ENCODE peak calls at places on chromosomes 2 and 18, in five cellular contexts. O is fibroblast of lung, A is endodermal cell, Y is natural killer cell, J is dorsolateral prefrontal cortex. M is an unnamed sample.
A peak's percentile ranks its signal among the peaks of the same experiment; 100 is the strongest.

GRCh38 chr2:128834203-128834602 is 515.5 kb upstream of the HS6ST1 start:
- DNase-seq in O (no peak), J (no peak), A (no peak), Y (no peak), M (no peak)

GRCh38 chr18:74496508-74497307 is 545 bp downstream of the CNDP2 start:
- DNase-seq in A (peak; percentile 83), Y (no peak), J (peak; percentile 60), O (peak; percentile 39), M (peak; percentile 58)

GRCh38 chr18:58915006-58915799 is 50.5 kb downstream of the ZNF532 start:
- DNase-seq in A (no peak), Y (no peak), O (no peak), J (no peak), M (no peak)

GRCh38 chr18:33578371-33579146 is 540 bp downstream of the ASXL3 start:
- DNase-seq in J (peak; percentile 51), A (peak; percentile 63), Y (no peak), O (no peak), M (no peak)

GRCh38 chr18:68428026-68428425 is 286.9 kb downstream of the TMX3 start:
- DNase-seq in O (peak; percentile 89), A (no peak), Y (no peak), J (peak; percentile 46), M (no peak)

GRCh38 chr2:168583710-168584521 is 127.8 kb downstream of the CERS6 start:
- DNase-seq in J (no peak), O (peak; percentile 70), Y (no peak), A (no peak), M (no peak)

GRCh38 chr2:83971547-83971946 is 487.5 kb downstream of the SUCLG1 start:
- DNase-seq in Y (no peak), J (no peak), A (no peak), O (no peak), M (no peak)

GRCh38 chr2:229001196-229001595 is 269.9 kb downstream of the PID1 start:
- DNase-seq in O (no peak), J (no peak), A (no peak), Y (no peak), M (no peak)

GRCh38 chr18:59787998-59788875 is 91.0 kb upstream of the CCBE1 start:
- DNase-seq in O (peak; percentile 81), A (peak; percentile 66), Y (no peak), J (no peak), M (no peak)

GRCh38 chr2:158600155-158600802 is 143.5 kb downstream of the PKP4 start:
- DNase-seq in Y (no peak), J (no peak), A (no peak), O (peak; percentile 94), M (no peak)

GRCh38 chr2:207202645-207203044 is 36.9 kb upstream of the KLF7 start:
- DNase-seq in A (peak; percentile 91), J (no peak), Y (no peak), O (peak; percentile 54), M (no peak)

GRCh38 chr2:160033732-160034392 is 28.6 kb downstream of the PLA2R1 start:
- DNase-seq in J (no peak), O (peak; percentile 68), Y (no peak), A (no peak), M (no peak)

GRCh38 chr2:190628651-190629378 is 20.1 kb upstream of the NAB1 start:
- DNase-seq in Y (no peak), O (no peak), A (no peak), J (no peak), M (no peak)

GRCh38 chr2:234502285-234502918 is 5.5 kb upstream of the ARL4C start:
- DNase-seq in Y (no peak), A (no peak), O (peak; percentile 86), J (no peak), M (no peak)

GRCh38 chr2:236400594-236401360 is 136.6 kb upstream of the ASB18 start:
- DNase-seq in A (no peak), Y (no peak), J (no peak), O (no peak), M (no peak)

GRCh38 chr18:59988098-59988706 is 88.4 kb downstream of the PMAIP1 start:
- DNase-seq in A (peak; percentile 58), O (peak; percentile 81), Y (no peak), J (no peak), M (peak; percentile 47)

GRCh38 chr2:201707753-201708152 is 9.3 kb upstream of the MPP4 start:
- DNase-seq in A (no peak), Y (no peak), J (no peak), O (peak; percentile 51), M (no peak)

GRCh38 chr2:11932896-11933295 is 186.5 kb downstream of the LPIN1 start:
- DNase-seq in A (no peak), Y (no peak), O (peak; percentile 70), J (no peak), M (no peak)

GRCh38 chr18:27707201-27707600 is 469.7 kb downstream of the CDH2 start:
- DNase-seq in J (no peak), Y (no peak), O (peak; percentile 22), A (no peak), M (no peak)

GRCh38 chr18:49734836-49735235 is 78.5 kb downstream of the ACAA2 start:
- DNase-seq in O (no peak), A (no peak), J (no peak), Y (no peak), M (no peak)

GRCh38 chr2:196324212-196324611 is 152.8 kb upstream of the STK17B start:
- DNase-seq in O (no peak), A (no peak), J (no peak), Y (no peak), M (no peak)

GRCh38 chr2:187266147-187266546 is 181.9 kb downstream of the CALCRL start:
- DNase-seq in O (peak; percentile 2), J (no peak), Y (no peak), A (no peak), M (no peak)

GRCh38 chr2:26785431-26786206 is at the start of gene CENPA:
- DNase-seq in Y (peak; percentile 92), O (peak; percentile 100), A (peak; percentile 99), J (peak; percentile 96), M (peak; percentile 96)

GRCh38 chr2:19819097-19820065 is 82.4 kb downstream of the TTC32 start:
- DNase-seq in O (peak; percentile 32), A (no peak), Y (no peak), J (no peak), M (no peak)

GRCh38 chr2:100260712-100261620 is 61.3 kb downstream of the LONRF2 start:
- DNase-seq in Y (no peak), J (peak; percentile 72), A (peak; percentile 92), O (peak; percentile 85), M (peak; percentile 48)

GRCh38 chr2:64837116-64837704 is 152.0 kb upstream of the SLC1A4 start:
- DNase-seq in A (no peak), J (no peak), O (peak; percentile 21), Y (no peak), M (no peak)

GRCh38 chr18:79401494-79402208 is 5.9 kb downstream of the NFATC1 start:
- DNase-seq in A (no peak), O (no peak), Y (no peak), J (peak; percentile 23), M (no peak)

GRCh38 chr2:23524261-23524706 is 139.3 kb downstream of the KLHL29 start:
- DNase-seq in J (no peak), O (peak; percentile 38), Y (no peak), A (no peak), M (no peak)

GRCh38 chr2:23525137-23525765 is 140.3 kb downstream of the KLHL29 start:
- DNase-seq in O (no peak), Y (no peak), J (no peak), A (no peak), M (no peak)

GRCh38 chr2:23521060-23521459 is 136.1 kb downstream of the KLHL29 start:
- DNase-seq in A (no peak), O (no peak), Y (no peak), J (no peak), M (no peak)

GRCh38 chr2:23523651-23524260 is 138.8 kb downstream of the KLHL29 start:
- DNase-seq in J (no peak), A (no peak), Y (no peak), O (peak; percentile 71), M (no peak)

DNA sequence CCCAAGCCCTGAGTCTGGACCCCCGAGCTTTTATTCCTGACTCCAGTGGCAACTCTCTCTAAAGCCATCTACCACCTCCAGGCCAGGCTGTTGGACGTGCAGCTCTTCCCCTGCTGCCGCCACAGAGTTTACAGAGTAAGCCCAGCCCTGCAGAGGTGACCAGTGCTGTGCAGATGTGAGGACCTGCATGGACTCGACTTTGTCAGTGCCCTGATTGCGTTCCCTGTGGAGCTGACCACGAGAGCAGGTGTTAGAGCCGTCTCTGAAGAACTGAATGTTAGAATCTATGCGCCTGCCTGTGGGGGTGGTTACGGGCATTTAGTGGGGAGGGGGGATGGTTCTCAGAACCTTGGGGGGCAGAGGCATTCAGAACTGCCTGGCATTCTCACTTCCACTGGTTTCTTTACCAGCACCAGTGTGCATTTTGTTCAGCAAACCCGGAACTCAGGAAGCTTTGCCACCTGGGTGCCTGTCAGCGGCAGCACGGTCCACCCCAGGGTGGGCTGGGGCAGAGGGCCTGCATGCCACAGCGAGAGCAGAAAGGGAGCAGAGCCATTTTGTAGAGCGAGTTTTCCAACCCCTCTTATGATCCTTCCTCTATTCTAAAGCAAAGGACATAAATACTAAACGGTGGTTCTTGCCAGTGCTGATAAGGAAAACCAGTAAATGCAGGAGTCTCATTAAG is 137.9 kb downstream of the KLHL29 start:
- DNase-seq in J (no peak), A (no peak), O (no peak), Y (no peak), M (no peak)
- TF ChIP-seq CTCF in J (no peak), A (no peak), O (no peak), Y (no peak), M (no peak)

GRCh38 chr2:216012830-216013079 is 596 bp downstream of the MREG start:
- DNase-seq in J (no peak), O (no peak), A (no peak), Y (no peak), M (no peak)

GRCh38 chr2:216012133-216012829 is 1.1 kb downstream of the MREG start:
- DNase-seq in Y (no peak), A (peak; percentile 41), J (no peak), O (no peak), M (no peak)

GRCh38 chr2:216014006-216014405 is 655 bp upstream of the MREG start:
- DNase-seq in Y (no peak), O (no peak), A (no peak), J (no peak), M (no peak)

GRCh38 chr2:216014986-216015385 is 1.6 kb upstream of the MREG start:
- DNase-seq in O (no peak), J (no peak), A (no peak), Y (no peak), M (no peak)

GRCh38 chr2:216013080-216013909 is at the start of gene MREG:
- DNase-seq in J (no peak), O (peak; percentile 69), Y (peak; percentile 71), A (peak; percentile 96), M (peak; percentile 51)
- TF ChIP-seq CTCF in J (peak; percentile 71), O (peak; percentile 73), Y (peak; percentile 74), A (peak; percentile 81), M (peak; percentile 61)

DNA sequence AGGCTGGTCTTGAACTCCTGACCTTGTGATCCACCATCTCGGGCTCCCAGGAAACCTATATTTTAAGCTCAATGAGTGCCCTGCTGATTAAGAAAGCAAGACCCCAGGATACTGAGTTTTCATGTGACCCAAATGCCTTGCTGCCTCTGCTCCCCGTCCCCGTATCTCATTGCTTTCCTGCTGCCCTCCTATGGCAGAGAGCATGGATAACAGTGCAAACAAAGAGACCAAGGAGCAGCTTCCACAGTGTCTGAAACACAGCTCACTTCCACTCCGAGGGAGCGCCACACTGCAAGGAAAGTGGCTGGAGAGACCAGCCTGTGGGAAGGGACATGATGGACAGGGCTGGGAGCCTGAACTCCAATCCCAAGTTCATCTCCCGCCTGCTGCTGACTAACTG is 246.8 kb downstream of the TMEM182 start:
- DNase-seq in Y (no peak), J (no peak), O (no peak), A (peak; percentile 70), M (no peak)
- TF ChIP-seq CTCF in Y (no peak), J (no peak), O (no peak), A (peak; percentile 54), M (no peak)

GRCh38 chr2:103785432-103785831 is 1023.6 kb downstream of the TMEM182 start:
- DNase-seq in A (peak; percentile 66), O (no peak), J (no peak), Y (no peak), M (no peak)
- TF ChIP-seq CTCF in A (no peak), O (no peak), J (no peak), Y (no peak), M (no peak)